ENCODE peak calls at places on chromosomes 6 and 20, in four cellular contexts. One of them, this sample, is unnamed.

GRCh38 chr6:83511901-83512681 is at the start of gene PRSS35:
- DNase-seq in RCC 7860: peak
- DNase-seq in NCI-H2171 treated with DMSO at 0.1 percent for 48 hours: peak
- DNase-seq in left cardiac atrium: peak
- DNase-seq in this sample: peak

GRCh38 chr6:122788663-122789062 is 395 bp upstream of the SMPDL3A start:
- DNase-seq in RCC 7860: no peak
- DNase-seq in NCI-H2171 treated with DMSO at 0.1 percent for 48 hours: no peak
- DNase-seq in left cardiac atrium: no peak
- DNase-seq in this sample: no peak

GRCh38 chr6:4698901-4699659 is 77.1 kb upstream of the CDYL start:
- DNase-seq in RCC 7860: no peak
- DNase-seq in NCI-H2171 treated with DMSO at 0.1 percent for 48 hours: no peak
- DNase-seq in left cardiac atrium: no peak
- DNase-seq in this sample: no peak

GRCh38 chr6:20404641-20405032 is 3.0 kb downstream of the E2F3 start:
- DNase-seq in RCC 7860: peak
- DNase-seq in NCI-H2171 treated with DMSO at 0.1 percent for 48 hours: peak
- DNase-seq in left cardiac atrium: peak
- DNase-seq in this sample: peak

GRCh38 chr6:157527471-157527907 is 146.5 kb downstream of the ZDHHC14 start:
- DNase-seq in RCC 7860: no peak
- DNase-seq in NCI-H2171 treated with DMSO at 0.1 percent for 48 hours: no peak
- DNase-seq in left cardiac atrium: no peak
- DNase-seq in this sample: no peak

GRCh38 chr6:138371720-138372119 is 6.0 kb upstream of the SMIM28 start:
- DNase-seq in RCC 7860: peak
- DNase-seq in NCI-H2171 treated with DMSO at 0.1 percent for 48 hours: no peak
- DNase-seq in left cardiac atrium: no peak
- DNase-seq in this sample: peak

GRCh38 chr20:36092424-36093024 is 62.0 kb upstream of the EPB41L1 start:
- DNase-seq in RCC 7860: no peak
- DNase-seq in NCI-H2171 treated with DMSO at 0.1 percent for 48 hours: no peak
- DNase-seq in left cardiac atrium: peak
- DNase-seq in this sample: no peak

GRCh38 chr6:44655368-44656342 is 268.1 kb downstream of the CDC5L start:
- DNase-seq in RCC 7860: peak
- DNase-seq in NCI-H2171 treated with DMSO at 0.1 percent for 48 hours: peak
- DNase-seq in left cardiac atrium: peak
- DNase-seq in this sample: peak

GRCh38 chr6:121984956-121985355 is 414.5 kb upstream of the HSF2 start:
- DNase-seq in RCC 7860: no peak
- DNase-seq in NCI-H2171 treated with DMSO at 0.1 percent for 48 hours: no peak
- DNase-seq in left cardiac atrium: no peak
- DNase-seq in this sample: no peak

GRCh38 chr6:38593419-38593818 is 46.3 kb downstream of the BTBD9 start:
- DNase-seq in RCC 7860: no peak
- DNase-seq in NCI-H2171 treated with DMSO at 0.1 percent for 48 hours: no peak
- DNase-seq in left cardiac atrium: no peak
- DNase-seq in this sample: no peak

GRCh38 chr6:40671338-40672050 is 84.3 kb upstream of the LRFN2 start:
- DNase-seq in RCC 7860: no peak
- DNase-seq in NCI-H2171 treated with DMSO at 0.1 percent for 48 hours: peak
- DNase-seq in left cardiac atrium: no peak
- DNase-seq in this sample: no peak

GRCh38 chr6:44593539-44593944 is 206.0 kb downstream of the CDC5L start:
- DNase-seq in RCC 7860: peak
- DNase-seq in NCI-H2171 treated with DMSO at 0.1 percent for 48 hours: peak
- DNase-seq in left cardiac atrium: peak
- DNase-seq in this sample: peak

GRCh38 chr6:134529921-134530320 is 212.0 kb upstream of the SGK1 start:
- DNase-seq in RCC 7860: no peak
- DNase-seq in NCI-H2171 treated with DMSO at 0.1 percent for 48 hours: no peak
- DNase-seq in left cardiac atrium: no peak
- DNase-seq in this sample: peak

GRCh38 chr6:165854061-165854862 is 191.2 kb upstream of the PDE10A start:
- DNase-seq in RCC 7860: no peak
- DNase-seq in NCI-H2171 treated with DMSO at 0.1 percent for 48 hours: no peak
- DNase-seq in left cardiac atrium: no peak
- DNase-seq in this sample: no peak

GRCh38 chr6:70411948-70412796 is 1.1 kb upstream of the FAM135A start:
- DNase-seq in RCC 7860: no peak
- DNase-seq in NCI-H2171 treated with DMSO at 0.1 percent for 48 hours: no peak
- DNase-seq in left cardiac atrium: no peak
- DNase-seq in this sample: no peak

GRCh38 chr6:143688681-143689080 is 10.9 kb downstream of the PHACTR2 start:
- DNase-seq in RCC 7860: no peak
- DNase-seq in NCI-H2171 treated with DMSO at 0.1 percent for 48 hours: no peak
- DNase-seq in left cardiac atrium: no peak
- DNase-seq in this sample: no peak

GRCh38 chr20:35329435-35330139 is 37.4 kb upstream of the FAM83C start:
- DNase-seq in RCC 7860: peak
- DNase-seq in NCI-H2171 treated with DMSO at 0.1 percent for 48 hours: peak
- DNase-seq in left cardiac atrium: no peak
- DNase-seq in this sample: no peak

GRCh38 chr6:159982726-159983506 is 14.0 kb downstream of the IGF2R start:
- DNase-seq in RCC 7860: no peak
- DNase-seq in NCI-H2171 treated with DMSO at 0.1 percent for 48 hours: no peak
- DNase-seq in left cardiac atrium: no peak
- DNase-seq in this sample: no peak

GRCh38 chr20:38339993-38340392 is 6.3 kb upstream of the LBP start:
- DNase-seq in RCC 7860: no peak
- DNase-seq in NCI-H2171 treated with DMSO at 0.1 percent for 48 hours: no peak
- DNase-seq in left cardiac atrium: no peak
- DNase-seq in this sample: no peak

GRCh38 chr20:20369353-20370086 is 1.6 kb downstream of the INSM1 start:
- DNase-seq in RCC 7860: no peak
- DNase-seq in NCI-H2171 treated with DMSO at 0.1 percent for 48 hours: peak
- DNase-seq in left cardiac atrium: no peak
- DNase-seq in this sample: no peak

GRCh38 chr20:53748821-53749402 is 155.3 kb upstream of the ZNF217 start:
- DNase-seq in RCC 7860: peak
- DNase-seq in NCI-H2171 treated with DMSO at 0.1 percent for 48 hours: peak
- DNase-seq in left cardiac atrium: no peak
- DNase-seq in this sample: peak

GRCh38 chr20:50308513-50309279 is 118.1 kb downstream of the CEBPB start:
- DNase-seq in RCC 7860: peak
- DNase-seq in NCI-H2171 treated with DMSO at 0.1 percent for 48 hours: no peak
- DNase-seq in left cardiac atrium: peak
- DNase-seq in this sample: peak

GRCh38 chr6:154648776-154649175 is 84.4 kb upstream of the SCAF8 start:
- DNase-seq in RCC 7860: no peak
- DNase-seq in NCI-H2171 treated with DMSO at 0.1 percent for 48 hours: no peak
- DNase-seq in left cardiac atrium: no peak
- DNase-seq in this sample: no peak

This sample was measured in kidney glomerular epithelial cell.